ENCODE peak calls at places on chromosome 6, in ten cellular contexts. O, N, M, Q, S, H, U, K, R and E are unnamed samples.

GRCh38 chr6:105592329-105592728 is 189.4 kb upstream of the PREP start:
- DNase-seq in O (peak; percentile 98), N (no peak), M (no peak), Q (peak; percentile 96), S (no peak), H (no peak), U (no peak), K (peak; percentile 79), R (no peak), E (no peak)

GRCh38 chr6:136030131-136030530 is 178.6 kb downstream of the PDE7B start:
- DNase-seq in O (no peak), N (no peak), M (no peak), Q (no peak), S (no peak), H (no peak), U (no peak), K (no peak), R (no peak), E (no peak)

GRCh38 chr6:159214281-159214680 is 45.1 kb downstream of the FNDC1 start:
- DNase-seq in O (peak; percentile 53), N (no peak), M (no peak), Q (no peak), S (no peak), H (no peak), U (no peak), K (no peak), R (no peak), E (no peak)

GRCh38 chr6:43939281-43940070 is 169.5 kb downstream of the VEGFA start:
- DNase-seq in O (no peak), N (no peak), M (peak; percentile 44), Q (no peak), S (no peak), H (no peak), U (no peak), K (no peak), R (no peak), E (no peak)

GRCh38 chr6:47631248-47632196 is 66.9 kb upstream of the ADGRF4 start:
- DNase-seq in O (peak; percentile 36), N (peak; percentile 27), M (no peak), Q (peak; percentile 45), S (peak; percentile 51), H (peak; percentile 32), U (peak; percentile 8), K (peak; percentile 67), R (peak; percentile 66), E (peak; percentile 52)

GRCh38 chr6:142474446-142475289 is 172.9 kb downstream of the ADGRG6 start:
- DNase-seq in O (peak; percentile 49), N (peak; percentile 10), M (peak; percentile 26), Q (peak; percentile 76), S (peak; percentile 75), H (no peak), U (peak; percentile 23), K (peak; percentile 67), R (peak; percentile 63), E (peak; percentile 50)

GRCh38 chr6:40550096-40550731 is 37.0 kb downstream of the LRFN2 start:
- DNase-seq in O (peak; percentile 28), N (no peak), M (no peak), Q (peak; percentile 59), S (peak; percentile 59), H (no peak), U (peak; percentile 52), K (peak; percentile 57), R (peak; percentile 54), E (peak; percentile 65)

GRCh38 chr6:77089776-77090175 is 373.5 kb downstream of the HTR1B start:
- DNase-seq in O (no peak), N (no peak), M (no peak), Q (peak; percentile 13), S (no peak), H (no peak), U (no peak), K (peak; percentile 30), R (no peak), E (no peak)

GRCh38 chr6:35804996-35805736 is at the start of gene LHFPL5:
- DNase-seq in O (peak; percentile 11), N (peak; percentile 22), M (peak; percentile 80), Q (no peak), S (peak; percentile 87), H (no peak), U (peak; percentile 72), K (peak; percentile 42), R (peak; percentile 32), E (peak; percentile 37)
- H3K4me3 ChIP-seq in O (no peak within 1 kb of the TSS), N (no peak within 1 kb of the TSS), M (no peak within 1 kb of the TSS), Q (no peak within 1 kb of the TSS), S (peak within 1 kb of the TSS; percentile 33), H (no peak within 1 kb of the TSS), U (no peak within 1 kb of the TSS), K (no peak within 1 kb of the TSS), R (peak within 1 kb of the TSS; percentile 74), E (no peak within 1 kb of the TSS)

GRCh38 chr6:33813960-33814662 is 10.3 kb upstream of the MLN start:
- DNase-seq in O (no peak), N (no peak), M (no peak), Q (no peak), S (no peak), H (no peak), U (no peak), K (no peak), R (no peak), E (no peak)

GRCh38 chr6:33815854-33816253 is 12.1 kb upstream of the MLN start:
- DNase-seq in O (peak; percentile 11), N (no peak), M (no peak), Q (no peak), S (peak; percentile 71), H (no peak), U (no peak), K (peak; percentile 29), R (no peak), E (peak; percentile 25)

GRCh38 chr6:33814663-33814985 is 10.8 kb upstream of the MLN start:
- DNase-seq in O (no peak), N (no peak), M (no peak), Q (no peak), S (no peak), H (no peak), U (no peak), K (no peak), R (no peak), E (no peak)

GRCh38 chr6:33812669-33813068 is 8.9 kb upstream of the MLN start:
- DNase-seq in O (peak; percentile 43), N (no peak), M (peak; percentile 57), Q (peak; percentile 55), S (peak; percentile 92), H (no peak), U (peak; percentile 56), K (peak; percentile 63), R (peak; percentile 48), E (peak; percentile 16)

DNA sequence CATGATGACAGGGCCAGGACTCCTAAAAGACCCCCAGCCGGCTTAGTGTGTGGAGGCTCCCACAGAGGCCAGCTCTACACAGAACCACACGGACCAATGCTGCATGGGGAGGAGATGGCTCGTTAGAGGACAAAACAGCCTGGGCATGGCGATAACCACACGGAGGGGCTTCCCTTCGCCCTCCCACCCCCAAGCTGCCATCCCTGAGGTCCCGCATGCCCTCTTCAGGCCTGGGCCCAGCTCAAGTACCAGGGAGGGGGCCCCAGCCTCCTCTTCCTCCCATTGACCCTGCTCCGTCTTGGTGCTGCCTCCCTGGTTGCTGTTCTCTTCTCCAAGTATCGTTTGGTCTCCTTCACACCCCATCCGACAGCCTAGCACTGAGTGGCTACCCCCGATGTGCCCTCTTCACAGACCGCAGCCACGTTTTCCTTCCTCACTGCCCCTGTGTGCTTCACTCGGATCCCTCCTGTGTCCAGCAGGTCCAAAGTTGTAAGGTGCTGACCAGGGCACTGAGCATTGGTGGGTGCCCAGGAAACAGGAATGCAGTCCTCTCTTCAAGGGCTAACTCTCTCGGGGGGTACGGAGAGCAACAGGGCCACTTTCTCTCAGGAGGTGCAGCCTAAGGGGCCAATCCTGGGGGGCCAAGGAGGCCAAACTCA is 9.6 kb upstream of the MLN start:
- DNase-seq in O (no peak), N (no peak), M (no peak), Q (no peak), S (no peak), H (no peak), U (no peak), K (no peak), R (no peak), E (no peak)
- H3K4me1 ChIP-seq in O (no peaks in the 10 kb centered on the region), N (peaks cover under 1% of the 10 kb centered on the region), M (no peaks in the 10 kb centered on the region), Q (no peaks in the 10 kb centered on the region), S (no peaks in the 10 kb centered on the region), H (no peaks in the 10 kb centered on the region), U (no peaks in the 10 kb centered on the region), K (no peaks in the 10 kb centered on the region), R (no peaks in the 10 kb centered on the region), E (no peaks in the 10 kb centered on the region)

DNA sequence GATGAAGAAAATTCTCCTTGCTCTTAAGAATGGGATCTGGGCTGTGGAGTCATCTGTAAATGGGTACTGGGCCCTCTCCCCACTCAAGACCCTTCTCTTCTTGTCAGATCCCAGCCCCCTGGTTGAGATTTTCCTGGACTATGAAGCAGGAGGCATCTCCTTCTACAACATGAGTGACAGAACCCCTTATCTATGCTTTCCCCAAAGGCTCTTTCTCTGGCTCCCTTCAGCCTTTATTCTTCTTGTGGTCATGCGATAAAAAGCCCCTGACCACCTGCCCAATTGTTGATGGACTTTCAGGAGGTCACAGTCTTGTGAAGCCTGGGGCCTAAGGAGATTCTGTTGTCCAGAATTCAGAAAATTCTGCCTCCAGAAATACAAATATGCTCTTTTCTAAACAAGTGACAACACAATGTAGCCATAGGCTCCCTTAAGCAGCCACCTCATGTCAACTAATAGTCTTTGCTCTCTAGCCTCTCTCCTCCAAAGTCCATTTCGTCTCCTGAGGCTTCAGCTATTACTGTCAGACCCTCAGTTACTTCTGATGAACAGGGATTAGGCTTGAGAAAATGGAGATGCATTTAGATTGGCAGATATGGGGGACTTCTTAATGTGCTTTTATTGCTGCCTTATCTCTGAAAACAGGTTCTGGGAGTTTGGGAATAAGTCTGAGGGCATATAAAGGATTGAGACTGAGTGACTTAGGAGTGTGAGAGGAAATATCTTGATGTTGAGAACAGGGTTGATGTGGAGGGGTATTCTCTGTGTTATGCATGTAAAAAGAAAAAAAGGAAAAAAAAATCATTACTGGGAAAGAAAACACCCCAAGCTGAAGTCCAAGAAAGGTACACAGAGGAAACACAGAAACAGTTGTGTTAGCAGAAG is 20.6 kb downstream of the BTN2A1 start:
- DNase-seq in O (no peak), N (no peak), M (no peak), Q (no peak), S (no peak), H (no peak), U (no peak), K (no peak), R (no peak), E (no peak)
- H3K27ac ChIP-seq in O (no peak overlapping the region), N (peak overlapping the region; percentile 33), M (no peak overlapping the region), Q (no peak overlapping the region), S (no peak overlapping the region), H (no peak overlapping the region), U (no peak overlapping the region), K (no peak overlapping the region), R (no peak overlapping the region), E (no peak overlapping the region)

GRCh38 chr6:132392792-132393191 is 8.5 kb downstream of the MOXD1 start:
- DNase-seq in O (no peak), N (no peak), M (no peak), Q (no peak), S (no peak), H (no peak), U (no peak), K (no peak), R (peak; percentile 35), E (no peak)

GRCh38 chr6:132390017-132390416 is 11.3 kb downstream of the MOXD1 start:
- DNase-seq in O (no peak), N (no peak), M (no peak), Q (no peak), S (no peak), H (no peak), U (no peak), K (no peak), R (no peak), E (no peak)

GRCh38 chr6:132392292-132392691 is 9.0 kb downstream of the MOXD1 start:
- DNase-seq in O (no peak), N (no peak), M (no peak), Q (no peak), S (no peak), H (no peak), U (no peak), K (no peak), R (no peak), E (no peak)

GRCh38 chr6:132390451-132390850 is 10.8 kb downstream of the MOXD1 start:
- DNase-seq in O (no peak), N (no peak), M (no peak), Q (no peak), S (no peak), H (no peak), U (no peak), K (no peak), R (no peak), E (no peak)

DNA sequence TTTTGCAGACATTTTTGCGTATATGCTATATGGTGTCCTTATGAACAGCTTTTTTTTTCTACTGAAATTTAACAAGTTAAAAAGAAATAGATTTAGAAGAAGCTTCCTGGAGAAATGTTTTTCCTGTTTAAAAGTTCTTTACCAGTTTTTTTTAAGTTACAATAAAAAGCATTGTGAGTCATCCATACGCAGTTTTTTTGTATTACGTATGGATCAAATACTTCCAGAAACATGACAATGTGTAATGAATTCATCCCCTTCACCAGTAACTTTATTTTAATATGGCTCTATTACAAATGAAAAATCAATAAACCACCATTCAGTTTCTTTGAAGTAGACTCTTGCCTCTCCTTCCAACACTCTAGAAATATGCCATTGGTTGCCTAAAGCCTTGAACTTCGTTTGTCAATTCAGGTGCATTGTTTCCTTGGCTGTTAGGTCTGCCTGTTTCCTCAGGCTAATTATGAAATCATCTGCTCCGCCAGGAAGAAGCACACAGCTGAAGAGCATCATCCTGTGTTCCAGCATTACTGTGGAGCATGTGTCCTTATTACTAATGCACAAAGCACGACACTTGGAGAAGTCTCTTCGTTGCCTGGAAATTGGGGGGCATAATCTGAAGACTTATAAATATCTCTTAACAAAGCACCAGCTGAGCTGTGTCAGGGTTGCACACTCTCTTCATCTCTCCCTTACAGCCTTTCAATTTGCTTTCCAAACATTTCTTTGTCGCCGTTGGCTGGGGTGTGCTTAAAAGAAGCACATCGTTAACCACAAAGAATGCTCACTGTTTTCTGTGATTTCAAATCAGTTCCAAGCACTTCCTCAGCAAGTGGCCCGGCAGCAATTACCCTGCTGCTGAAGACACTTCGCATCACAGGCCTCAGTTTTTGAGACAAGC is 9.6 kb downstream of the MOXD1 start:
- DNase-seq in O (peak; percentile 96), N (no peak), M (no peak), Q (peak; percentile 96), S (no peak), H (no peak), U (peak; percentile 6), K (peak; percentile 90), R (no peak), E (peak; percentile 1)
- H3K4me3 ChIP-seq in O (peak overlapping the region; percentile 9), N (no peak overlapping the region), M (no peak overlapping the region), Q (no peak overlapping the region), S (no peak overlapping the region), H (no peak overlapping the region), U (no peak overlapping the region), K (peak overlapping the region; percentile 25), R (no peak overlapping the region), E (no peak overlapping the region)